ENCODE peak calls at places on chromosome 3, in four cellular contexts. One of them, this sample, is unnamed.

GRCh38 chr3:48407542-48408099 is 22.3 kb downstream of the PLXNB1 start:
- DNase-seq in IMR-90: no peak
- DNase-seq in H9: no peak
- DNase-seq in mesendoderm: peak
- DNase-seq in this sample: no peak

GRCh38 chr3:82157952-82158351 is 396.5 kb upstream of the GBE1 start:
- DNase-seq in IMR-90: peak
- DNase-seq in H9: no peak
- DNase-seq in mesendoderm: peak
- DNase-seq in this sample: no peak

GRCh38 chr3:40116478-40117162 is 192.9 kb upstream of the EIF1B start:
- DNase-seq in IMR-90: peak
- DNase-seq in H9: no peak
- DNase-seq in mesendoderm: no peak
- DNase-seq in this sample: no peak

GRCh38 chr3:130843441-130843840 is 50.4 kb upstream of the ATP2C1 start:
- DNase-seq in IMR-90: no peak
- DNase-seq in H9: no peak
- DNase-seq in mesendoderm: no peak
- DNase-seq in this sample: no peak

GRCh38 chr3:186653984-186654383 is 11.8 kb upstream of the HRG start:
- DNase-seq in IMR-90: no peak
- DNase-seq in H9: peak
- DNase-seq in mesendoderm: peak
- DNase-seq in this sample: peak

GRCh38 chr3:13459605-13460340 is 20.3 kb upstream of the HDAC11 start:
- DNase-seq in IMR-90: no peak
- DNase-seq in H9: no peak
- DNase-seq in mesendoderm: no peak
- DNase-seq in this sample: no peak

GRCh38 chr3:16884084-16884747 is 539 bp upstream of the PLCL2 start:
- DNase-seq in IMR-90: peak
- DNase-seq in H9: peak
- DNase-seq in mesendoderm: peak
- DNase-seq in this sample: no peak

GRCh38 chr3:169846458-169847193 is 23.1 kb downstream of the LRRC31 start:
- DNase-seq in IMR-90: peak
- DNase-seq in H9: no peak
- DNase-seq in mesendoderm: peak
- DNase-seq in this sample: no peak

GRCh38 chr3:141486735-141487418 is at the start of gene RASA2:
- DNase-seq in IMR-90: peak
- DNase-seq in H9: peak
- DNase-seq in mesendoderm: peak
- DNase-seq in this sample: peak

GRCh38 chr3:158103131-158103955 is 2.9 kb downstream of the SHOX2 start:
- DNase-seq in IMR-90: no peak
- DNase-seq in H9: peak
- DNase-seq in mesendoderm: peak
- DNase-seq in this sample: no peak

DNA sequence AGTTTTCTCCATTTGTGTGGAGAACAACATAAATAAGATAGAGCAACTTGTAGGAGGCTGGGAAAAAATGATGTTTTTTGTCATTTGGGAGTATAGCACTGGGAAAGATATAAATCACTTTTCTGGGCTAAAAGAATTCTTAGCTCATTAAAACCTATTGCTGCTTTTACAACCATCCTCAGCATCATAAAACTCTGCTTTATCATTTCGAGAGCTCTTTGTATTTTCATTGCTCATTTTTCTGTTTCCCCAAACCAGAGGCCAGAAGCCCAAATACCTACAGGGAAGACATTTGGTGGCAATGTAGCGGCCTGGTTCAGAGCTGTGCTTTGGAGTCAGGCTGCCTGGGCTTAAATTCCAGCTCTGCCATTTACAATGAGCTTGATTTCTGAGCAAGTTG is 259.8 kb downstream of the EBLN2 start:
- DNase-seq in IMR-90: no peak
- DNase-seq in H9: no peak
- DNase-seq in mesendoderm: no peak
- DNase-seq in this sample: no peak
- H3K56ac ChIP-seq in IMR-90: no peak
- H3K56ac ChIP-seq in H9: no peak
- H3K56ac ChIP-seq in mesendoderm: no peak
- H3K56ac ChIP-seq in this sample: no peak

GRCh38 chr3:100548053-100548452 is 55.6 kb downstream of the TMEM45A start:
- DNase-seq in IMR-90: no peak
- DNase-seq in H9: no peak
- DNase-seq in mesendoderm: no peak
- DNase-seq in this sample: no peak
- H3K56ac ChIP-seq in IMR-90: no peak
- H3K56ac ChIP-seq in H9: no peak
- H3K56ac ChIP-seq in mesendoderm: no peak
- H3K56ac ChIP-seq in this sample: no peak

DNA sequence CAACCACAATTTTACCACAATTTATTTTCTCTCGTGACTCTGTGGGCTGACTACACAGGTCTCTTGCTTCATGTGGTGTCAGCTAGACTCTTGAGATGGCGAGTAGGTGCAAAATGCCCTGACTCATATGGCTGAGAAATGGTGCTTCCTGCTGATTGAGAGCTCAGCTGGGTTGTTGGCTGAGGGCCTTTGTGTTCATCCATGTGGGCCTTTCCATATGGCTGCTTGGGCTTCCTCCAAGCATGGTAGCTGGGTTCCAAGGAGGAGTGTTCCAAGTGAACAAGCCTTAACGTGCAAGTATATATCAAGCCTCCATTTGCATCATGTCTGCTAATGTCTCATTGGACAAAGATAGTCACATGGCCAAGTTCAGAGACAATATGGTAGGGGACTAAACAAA is 164.0 kb downstream of the PDCD6IP start:
- DNase-seq in IMR-90: no peak
- DNase-seq in H9: no peak
- DNase-seq in mesendoderm: no peak
- DNase-seq in this sample: no peak
- H3K56ac ChIP-seq in IMR-90: no peak
- H3K56ac ChIP-seq in H9: no peak
- H3K56ac ChIP-seq in mesendoderm: no peak
- H3K56ac ChIP-seq in this sample: no peak

DNA sequence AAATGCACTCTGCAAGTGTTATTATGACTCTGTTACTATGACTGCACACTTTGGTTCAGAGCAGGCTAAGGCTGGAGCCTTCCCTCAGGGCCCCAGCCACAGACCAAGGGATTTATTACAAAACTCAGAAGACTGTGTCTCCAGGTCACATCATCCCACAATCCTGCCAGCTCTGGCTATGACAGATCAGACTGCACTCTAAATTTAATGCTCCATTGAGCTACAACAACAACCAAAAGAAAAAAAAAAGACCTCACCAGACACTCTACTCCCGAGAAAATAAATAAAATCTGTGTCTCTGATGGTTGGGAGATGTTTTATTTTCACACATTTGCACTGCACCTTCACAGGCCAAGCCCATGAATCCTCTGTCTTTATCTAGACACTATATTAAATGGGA is 50.9 kb upstream of the CTNNB1 start:
- DNase-seq in IMR-90: no peak
- DNase-seq in H9: no peak
- DNase-seq in mesendoderm: no peak
- DNase-seq in this sample: no peak
- H3K56ac ChIP-seq in IMR-90: no peak
- H3K56ac ChIP-seq in H9: no peak
- H3K56ac ChIP-seq in mesendoderm: no peak
- H3K56ac ChIP-seq in this sample: no peak

DNA sequence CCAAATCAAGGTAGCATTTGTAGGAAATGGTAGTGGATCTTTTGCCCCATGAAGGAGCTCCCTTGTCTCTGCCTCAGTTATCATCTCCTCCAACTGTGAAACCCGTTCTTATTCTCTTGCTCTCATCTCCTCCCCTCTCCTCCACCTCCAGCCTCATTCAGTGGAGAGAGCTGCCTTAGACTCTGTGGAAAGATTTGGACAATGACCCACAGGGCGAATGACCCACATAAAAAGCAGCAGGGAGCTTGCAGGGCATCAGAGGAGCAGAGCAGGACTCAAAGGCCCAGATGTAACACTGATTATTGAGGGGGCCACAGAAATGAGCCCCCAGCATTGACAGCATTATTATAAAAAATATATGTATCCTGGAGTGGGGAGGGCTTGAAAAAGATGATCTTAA is 641.1 kb upstream of the CFAP20DC start:
- DNase-seq in IMR-90: no peak
- DNase-seq in H9: no peak
- DNase-seq in mesendoderm: no peak
- DNase-seq in this sample: no peak
- H3K56ac ChIP-seq in IMR-90: no peak
- H3K56ac ChIP-seq in H9: no peak
- H3K56ac ChIP-seq in mesendoderm: no peak
- H3K56ac ChIP-seq in this sample: no peak

GRCh38 chr3:142925140-142925539 is 36.3 kb upstream of the PCOLCE2 start:
- DNase-seq in IMR-90: no peak
- DNase-seq in H9: no peak
- DNase-seq in mesendoderm: no peak
- DNase-seq in this sample: no peak
- H3K56ac ChIP-seq in IMR-90: no peak
- H3K56ac ChIP-seq in H9: no peak
- H3K56ac ChIP-seq in mesendoderm: no peak
- H3K56ac ChIP-seq in this sample: no peak

GRCh38 chr3:38702231-38702630 is 52.7 kb upstream of the SCN5A start:
- DNase-seq in IMR-90: no peak
- DNase-seq in H9: no peak
- DNase-seq in mesendoderm: no peak
- DNase-seq in this sample: no peak
- H3K56ac ChIP-seq in IMR-90: no peak
- H3K56ac ChIP-seq in H9: no peak
- H3K56ac ChIP-seq in mesendoderm: no peak
- H3K56ac ChIP-seq in this sample: no peak

GRCh38 chr3:143442761-143443477 is 323.3 kb downstream of the CHST2 start:
- DNase-seq in IMR-90: peak
- DNase-seq in H9: no peak
- DNase-seq in mesendoderm: no peak
- DNase-seq in this sample: no peak

GRCh38 chr3:143447491-143447890 is 327.9 kb downstream of the CHST2 start:
- DNase-seq in IMR-90: no peak
- DNase-seq in H9: no peak
- DNase-seq in mesendoderm: no peak
- DNase-seq in this sample: no peak

GRCh38 chr3:143443851-143444331 is 324.3 kb downstream of the CHST2 start:
- DNase-seq in IMR-90: peak
- DNase-seq in H9: no peak
- DNase-seq in mesendoderm: peak
- DNase-seq in this sample: no peak

GRCh38 chr3:143441772-143442171 is 322.2 kb downstream of the CHST2 start:
- DNase-seq in IMR-90: no peak
- DNase-seq in H9: no peak
- DNase-seq in mesendoderm: no peak
- DNase-seq in this sample: no peak

GRCh38 chr3:143445118-143445517 is 325.5 kb downstream of the CHST2 start:
- DNase-seq in IMR-90: peak
- DNase-seq in H9: no peak
- DNase-seq in mesendoderm: no peak
- DNase-seq in this sample: no peak
- H3K56ac ChIP-seq in IMR-90: no peak
- H3K56ac ChIP-seq in H9: no peak
- H3K56ac ChIP-seq in mesendoderm: no peak
- H3K56ac ChIP-seq in this sample: no peak

GRCh38 chr3:188527389-188527788 is 373.4 kb downstream of the LPP start:
- DNase-seq in IMR-90: peak
- DNase-seq in H9: no peak
- DNase-seq in mesendoderm: no peak
- DNase-seq in this sample: no peak
- H3K56ac ChIP-seq in IMR-90: no peak
- H3K56ac ChIP-seq in H9: no peak
- H3K56ac ChIP-seq in mesendoderm: no peak
- H3K56ac ChIP-seq in this sample: no peak